ENCODE peak calls at places on chromosomes 2 and 18, in four cellular contexts. N is brain microvascular endothelial cell, A is Calu3, T is upper lobe of left lung. M is an unnamed sample.

GRCh38 chr2:118875298-118875697 is 27.9 kb upstream of the EN1 start:
- DNase-seq in N (no peak), A (no peak), T (no peak), M (no peak)

GRCh38 chr2:190843874-190844699 is 36.5 kb upstream of the GLS start:
- DNase-seq in N (peak; percentile 73), A (no peak), T (no peak), M (no peak)

GRCh38 chr2:172484253-172484652 is 56.9 kb downstream of the ITGA6 start:
- DNase-seq in N (no peak), A (no peak), T (no peak), M (no peak)

GRCh38 chr2:28325567-28326468 is 66.8 kb upstream of the FOSL2 start:
- DNase-seq in N (no peak), A (peak; percentile 68), T (peak; percentile 35), M (no peak)

GRCh38 chr2:160574472-160575140 is 81.0 kb upstream of the RBMS1 start:
- DNase-seq in N (peak; percentile 79), A (peak; percentile 7), T (no peak), M (no peak)

GRCh38 chr2:212939777-212940531 is 211.5 kb downstream of the IKZF2 start:
- DNase-seq in N (no peak), A (peak; percentile 57), T (no peak), M (no peak)

GRCh38 chr2:67719351-67719750 is 322.2 kb downstream of the ETAA1 start:
- DNase-seq in N (no peak), A (no peak), T (no peak), M (no peak)

GRCh38 chr2:200306969-200307811 is 697 bp downstream of the SPATS2L start:
- DNase-seq in N (no peak), A (peak; percentile 38), T (peak; percentile 91), M (peak; percentile 61)

GRCh38 chr18:45602926-45603325 is 12.3 kb upstream of the SLC14A2 start:
- DNase-seq in N (no peak), A (no peak), T (no peak), M (no peak)

GRCh38 chr2:45570671-45571334 is 40.3 kb downstream of the SRBD1 start:
- DNase-seq in N (peak; percentile 29), A (no peak), T (no peak), M (no peak)

GRCh38 chr18:11251891-11252270 is 102.5 kb upstream of the PIEZO2 start:
- DNase-seq in N (peak; percentile 14), A (no peak), T (no peak), M (no peak)

GRCh38 chr2:8310557-8311455 is 371.1 kb upstream of the ID2 start:
- DNase-seq in N (no peak), A (no peak), T (no peak), M (no peak)

GRCh38 chr18:21857871-21858270 is 117.3 kb downstream of the MIB1 start:
- DNase-seq in N (no peak), A (no peak), T (no peak), M (no peak)

GRCh38 chr18:68426731-68427315 is 288.1 kb downstream of the TMX3 start:
- DNase-seq in N (no peak), A (no peak), T (no peak), M (no peak)

GRCh38 chr2:211329421-211329820 is 773.0 kb downstream of the CPS1 start:
- DNase-seq in N (no peak), A (peak; percentile 27), T (no peak), M (no peak)

GRCh38 chr18:34710430-34711386 is 610 bp downstream of the DTNA start:
- DNase-seq in N (peak; percentile 67), A (no peak), T (no peak), M (no peak)

GRCh38 chr2:94982156-94982555 is 43.4 kb upstream of the MAL start:
- DNase-seq in N (no peak), A (no peak), T (no peak), M (no peak)

GRCh38 chr2:111667542-111668273 is 216.3 kb downstream of the ANAPC1 start:
- DNase-seq in N (peak; percentile 60), A (peak; percentile 60), T (no peak), M (no peak)

GRCh38 chr2:68828887-68829708 is 42.1 kb downstream of the BMP10 start:
- DNase-seq in N (peak; percentile 96), A (peak; percentile 85), T (peak; percentile 41), M (peak; percentile 95)

GRCh38 chr2:231877533-231878456 is 48.4 kb downstream of the NPPC start:
- DNase-seq in N (peak; percentile 65), A (peak; percentile 62), T (no peak), M (no peak)

GRCh38 chr2:49936965-49937364 is 782.6 kb upstream of the FSHR start:
- DNase-seq in N (no peak), A (no peak), T (no peak), M (no peak)

DNA sequence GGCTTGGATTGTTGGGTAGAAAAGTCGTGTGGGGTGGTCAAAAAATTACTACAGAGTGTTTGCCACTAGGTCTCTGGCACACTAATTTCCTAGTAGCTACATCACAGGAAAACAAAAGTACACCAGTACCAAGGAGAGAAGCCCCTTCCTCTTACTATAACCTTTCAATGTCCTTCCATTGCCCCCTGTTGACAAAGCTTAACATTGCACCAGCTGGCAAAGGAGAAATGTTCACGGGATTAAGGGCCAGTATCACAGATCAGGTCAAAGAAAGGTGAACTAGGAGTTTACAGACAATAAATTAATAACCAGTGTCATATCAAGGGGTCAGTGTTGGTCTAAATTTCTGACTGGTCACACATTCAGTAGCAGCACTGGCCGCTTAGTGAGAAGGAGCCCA is 1139.6 kb upstream of the FAM98A start:
- DNase-seq in N (no peak), A (peak; percentile 6), T (no peak), M (no peak)
- TF ChIP-seq CTCF in N (no peak), A (no peak), T (no peak), M (no peak)

GRCh38 chr2:181907635-181908034 is 16.1 kb downstream of the ITPRID2 start:
- DNase-seq in N (no peak), A (no peak), T (no peak), M (no peak)

GRCh38 chr2:181907005-181907549 is 15.5 kb downstream of the ITPRID2 start:
- DNase-seq in N (no peak), A (no peak), T (no peak), M (no peak)

GRCh38 chr2:181902625-181903024 is 11.1 kb downstream of the ITPRID2 start:
- DNase-seq in N (no peak), A (no peak), T (no peak), M (no peak)

GRCh38 chr2:181900007-181900651 is 8.6 kb downstream of the ITPRID2 start:
- DNase-seq in N (no peak), A (no peak), T (no peak), M (no peak)

GRCh38 chr2:181904022-181904632 is 12.6 kb downstream of the ITPRID2 start:
- DNase-seq in N (peak; percentile 34), A (no peak), T (no peak), M (no peak)
- TF ChIP-seq CTCF in N (peak; percentile 52), A (peak; percentile 59), T (peak; percentile 33), M (peak; percentile 60)

GRCh38 chr2:167127135-167127534 is 238.9 kb downstream of the XIRP2 start:
- DNase-seq in N (peak; percentile 44), A (no peak), T (no peak), M (no peak)
- TF ChIP-seq CTCF in N (peak; percentile 50), A (peak; percentile 53), T (no peak), M (no peak)

GRCh38 chr18:72041313-72042032 is 502.7 kb downstream of the CBLN2 start:
- DNase-seq in N (no peak), A (peak; percentile 2), T (no peak), M (no peak)
- TF ChIP-seq CTCF in N (peak; percentile 13), A (peak; percentile 13), T (no peak), M (no peak)

GRCh38 chr2:54723300-54724149 is at the start of gene EML6:
- DNase-seq in N (peak; percentile 98), A (peak; percentile 98), T (peak; percentile 99), M (peak; percentile 92)
- TF ChIP-seq CTCF in N (peak; percentile 39), A (peak; percentile 39), T (peak; percentile 45), M (no peak)

GRCh38 chr2:9778012-9778411 is 65.3 kb upstream of the TAF1B start:
- DNase-seq in N (no peak), A (no peak), T (no peak), M (no peak)
- TF ChIP-seq CTCF in N (peak; percentile 67), A (peak; percentile 14), T (peak; percentile 12), M (no peak)

GRCh38 chr2:238380336-238380735 is 46.4 kb upstream of the ASB1 start:
- DNase-seq in N (no peak), A (peak; percentile 9), T (no peak), M (no peak)

GRCh38 chr2:238383135-238383534 is 43.6 kb upstream of the ASB1 start:
- DNase-seq in N (no peak), A (no peak), T (no peak), M (no peak)

GRCh38 chr2:238380785-238381184 is 45.9 kb upstream of the ASB1 start:
- DNase-seq in N (no peak), A (no peak), T (no peak), M (no peak)

GRCh38 chr2:238382381-238382781 is 44.3 kb upstream of the ASB1 start:
- DNase-seq in N (no peak), A (no peak), T (no peak), M (no peak)

GRCh38 chr2:238381341-238382130 is 45.2 kb upstream of the ASB1 start:
- DNase-seq in N (no peak), A (no peak), T (no peak), M (no peak)
- TF ChIP-seq CTCF in N (no peak), A (no peak), T (no peak), M (no peak)

GRCh38 chr2:222320441-222321395 is 21.9 kb upstream of the PAX3 start:
- DNase-seq in N (no peak), A (no peak), T (peak; percentile 68), M (no peak)

GRCh38 chr2:222318712-222319575 is 20.1 kb upstream of the PAX3 start:
- DNase-seq in N (no peak), A (peak; percentile 78), T (peak; percentile 90), M (peak; percentile 64)

GRCh38 chr2:222322241-222322640 is 23.4 kb upstream of the PAX3 start:
- DNase-seq in N (no peak), A (no peak), T (no peak), M (no peak)

GRCh38 chr2:222318026-222318711 is 19.4 kb upstream of the PAX3 start:
- DNase-seq in N (peak; percentile 47), A (peak; percentile 85), T (peak; percentile 94), M (peak; percentile 76)

GRCh38 chr2:222319576-222320440 is 21.0 kb upstream of the PAX3 start:
- DNase-seq in N (no peak), A (peak; percentile 52), T (peak; percentile 90), M (no peak)
- TF ChIP-seq CTCF in N (no peak), A (no peak), T (no peak), M (no peak)

GRCh38 chr2:97355176-97355575 is 234.5 kb downstream of the ANKRD36B start:
- DNase-seq in N (no peak), A (no peak), T (no peak), M (no peak)

GRCh38 chr2:97354576-97354975 is 235.1 kb downstream of the ANKRD36B start:
- DNase-seq in N (no peak), A (no peak), T (peak; percentile 14), M (no peak)

GRCh38 chr2:97360202-97360601 is 229.5 kb downstream of the ANKRD36B start:
- DNase-seq in N (no peak), A (peak; percentile 4), T (no peak), M (no peak)

DNA sequence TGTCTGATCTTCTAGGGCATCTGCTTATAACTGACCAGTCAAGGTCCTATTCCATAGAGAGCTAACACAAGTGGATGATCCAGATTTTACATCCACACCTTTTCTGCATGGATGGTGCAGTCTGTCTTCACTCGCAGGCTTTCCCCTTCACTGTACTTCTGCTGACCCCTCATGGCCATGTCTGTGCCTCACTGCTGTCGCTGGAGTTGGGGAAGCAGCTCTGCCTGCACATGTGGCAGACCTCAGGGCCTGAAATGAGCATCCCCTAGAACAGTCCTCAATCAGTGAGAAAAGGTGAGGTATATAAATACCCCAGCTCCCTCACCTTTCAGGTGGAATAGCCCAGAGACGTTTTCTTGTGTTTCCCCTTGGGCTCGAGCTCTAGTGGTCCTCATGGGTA is 233.8 kb downstream of the ANKRD36B start:
- DNase-seq in N (no peak), A (no peak), T (no peak), M (no peak)
- TF ChIP-seq CTCF in N (no peak), A (no peak), T (no peak), M (no peak)